ENCODE peak calls at places on chromosome 15, in five cellular contexts. A is colonic mucosa, D is breast epithelium, Q is SJSA1, R is mucosa of descending colon. Y is an unnamed sample.

GRCh38 chr15:49644364-49644794 is 23.5 kb downstream of the DTWD1 start:
- DNase-seq in D (no peak), Q (no peak), A (no peak), R (no peak), Y (no peak)

GRCh38 chr15:89391685-89392257 is 57.1 kb upstream of the POLG start:
- DNase-seq in R (no peak), Q (no peak), A (no peak), D (no peak), Y (no peak)

GRCh38 chr15:79442911-79443310 is 10.8 kb downstream of the MINAR1 start:
- DNase-seq in A (no peak), R (no peak), D (no peak), Q (no peak), Y (no peak)

GRCh38 chr15:70215951-70216350 is 118.2 kb upstream of the TLE3 start:
- DNase-seq in D (no peak), Q (no peak), R (no peak), A (no peak), Y (no peak)

GRCh38 chr15:27868828-27869404 is 230.2 kb downstream of the OCA2 start:
- DNase-seq in Q (no peak), D (no peak), R (no peak), A (no peak), Y (no peak)

GRCh38 chr15:68576253-68577236 is 2.2 kb upstream of the CORO2B start:
- DNase-seq in Q (no peak), R (no peak), A (no peak), D (no peak), Y (no peak)

GRCh38 chr15:74384566-74385441 is 17.4 kb upstream of the CYP11A1 start:
- DNase-seq in Q (no peak), A (no peak), D (peak; percentile 58), R (peak; percentile 38), Y (no peak)

GRCh38 chr15:66027268-66027806 is 158.0 kb downstream of the RAB11A start:
- DNase-seq in A (peak; percentile 29), D (no peak), Q (no peak), R (peak; percentile 61), Y (no peak)

GRCh38 chr15:58724471-58724870 is 25.0 kb downstream of the ADAM10 start:
- DNase-seq in R (no peak), D (no peak), Q (peak; percentile 37), A (no peak), Y (no peak)

GRCh38 chr15:59104602-59104911 is 389 bp upstream of the CCNB2 start:
- DNase-seq in D (no peak), R (no peak), Q (no peak), A (no peak), Y (no peak)

GRCh38 chr15:68503791-68504720 is 72.1 kb upstream of the ITGA11 start:
- DNase-seq in R (no peak), A (peak; percentile 13), D (no peak), Q (no peak), Y (no peak)

GRCh38 chr15:88071141-88071540 is 185.4 kb downstream of the NTRK3 start:
- DNase-seq in D (no peak), Q (no peak), A (no peak), R (no peak), Y (no peak)

GRCh38 chr15:80693682-80694623 is 1.2 kb upstream of the ABHD17C start:
- DNase-seq in A (no peak), Q (peak; percentile 34), R (no peak), D (no peak), Y (no peak)

GRCh38 chr15:96328101-96328958 is 2.2 kb upstream of the NR2F2 start:
- DNase-seq in D (no peak), R (no peak), Q (peak; percentile 68), A (no peak), Y (no peak)

GRCh38 chr15:28983432-28984311 is 97.9 kb downstream of the APBA2 start:
- DNase-seq in Q (no peak), D (peak; percentile 11), R (no peak), A (no peak), Y (no peak)

GRCh38 chr15:68560501-68561113 is 18.2 kb upstream of the CORO2B start:
- DNase-seq in R (no peak), A (no peak), Q (no peak), D (no peak), Y (peak; percentile 26)

GRCh38 chr15:74748322-74748946 is at the start of gene CYP1A2:
- DNase-seq in A (no peak), Q (no peak), R (no peak), D (no peak), Y (no peak)

GRCh38 chr15:99955181-99955525 is 221.9 kb upstream of the LYSMD4 start:
- DNase-seq in R (no peak), Q (no peak), D (peak; percentile 7), A (no peak), Y (no peak)

GRCh38 chr15:70089692-70089971 is 8.1 kb downstream of the TLE3 start:
- DNase-seq in Q (no peak), D (no peak), A (no peak), R (no peak), Y (no peak)

GRCh38 chr15:35936284-35936683 is 390.3 kb upstream of the DPH6 start:
- DNase-seq in R (no peak), A (no peak), Q (no peak), D (no peak), Y (no peak)

GRCh38 chr15:44801368-44801767 is 65.0 kb downstream of the TRIM69 start:
- DNase-seq in Q (no peak), R (no peak), D (no peak), A (no peak), Y (no peak)

GRCh38 chr15:101008158-101009139 is 89.3 kb downstream of the LRRK1 start:
- DNase-seq in R (peak; percentile 94), Q (no peak), A (peak; percentile 91), D (peak; percentile 75), Y (peak; percentile 71)

GRCh38 chr15:22808761-22809280 is 22.4 kb downstream of the NIPA1 start:
- DNase-seq in A (no peak), Q (no peak), D (no peak), R (no peak), Y (no peak)

GRCh38 chr15:91865486-91865885 is 12.0 kb downstream of the SLCO3A1 start:
- DNase-seq in Q (no peak), D (no peak), R (no peak), A (no peak), Y (no peak)

GRCh38 chr15:40150163-40150925 is 10.5 kb upstream of the BUB1B start:
- DNase-seq in R (no peak), D (peak; percentile 35), A (no peak), Q (peak; percentile 72), Y (no peak)

DNA sequence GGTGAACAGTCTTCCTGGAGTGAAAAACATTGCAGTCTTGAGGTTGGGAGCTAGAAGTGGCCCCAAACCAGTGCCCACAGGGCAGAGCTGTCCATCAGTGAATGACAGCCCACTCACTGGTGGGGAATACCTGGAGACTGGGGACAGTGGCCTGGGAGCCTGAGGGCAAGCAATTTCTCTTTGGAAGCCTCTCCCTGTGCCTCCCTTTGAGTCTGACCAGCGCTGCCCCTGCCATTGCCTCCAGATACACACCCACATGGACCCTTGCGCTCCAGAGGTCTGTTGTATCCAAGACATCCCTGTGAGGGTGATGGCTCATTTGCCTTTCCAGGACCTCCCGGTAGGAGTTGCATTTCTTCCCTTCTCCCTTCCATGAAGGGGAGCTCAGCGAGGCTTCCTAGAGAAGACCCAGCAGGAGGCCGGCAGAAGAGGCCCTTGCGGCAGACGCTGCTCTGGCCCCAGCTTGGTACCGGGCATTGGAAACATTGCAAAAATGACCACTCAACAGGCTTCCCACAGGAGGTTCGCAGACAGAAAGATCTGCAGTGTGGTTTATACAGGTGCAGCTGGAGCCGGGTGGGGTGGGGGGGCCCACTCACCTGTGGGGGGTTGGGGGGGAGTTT is 38.5 kb downstream of the KLF13 start:
- DNase-seq in R (no peak), Q (no peak), D (no peak), A (no peak), Y (no peak)
- H3K4me3 ChIP-seq in R (no peak overlapping the region), Q (no peak overlapping the region), D (no peak overlapping the region), A (peak overlapping the region; percentile 12), Y (no peak overlapping the region)

DNA sequence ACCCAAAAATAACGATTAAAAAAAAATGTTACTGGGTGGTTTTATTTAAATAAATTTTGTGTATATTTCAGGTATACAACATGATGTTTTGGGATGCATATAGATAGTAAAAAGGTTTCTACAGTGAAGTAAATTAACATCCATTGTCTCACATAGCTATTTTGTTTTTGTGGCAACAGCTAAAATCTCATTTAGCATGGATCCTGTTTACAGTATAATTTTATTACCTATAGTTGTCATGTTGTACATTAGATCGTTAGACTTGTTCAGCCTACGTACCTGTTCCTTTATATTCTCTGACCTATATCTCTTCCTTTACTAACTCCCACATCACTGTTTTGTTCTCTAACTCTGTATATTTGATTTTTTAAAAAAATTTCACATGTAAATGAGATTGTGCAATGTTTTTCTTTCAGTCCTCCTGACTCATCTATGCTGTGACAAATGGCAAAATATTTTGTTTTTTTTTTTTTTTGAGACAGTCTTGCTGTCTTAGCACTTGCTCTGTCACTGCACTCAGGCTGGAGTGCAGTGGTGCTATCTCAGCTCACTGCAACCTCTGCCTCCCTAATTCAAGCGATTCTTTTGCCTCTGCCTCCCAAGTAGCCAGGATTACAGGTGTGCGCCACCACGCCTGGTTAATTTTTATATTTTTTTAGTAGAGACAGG is 45.6 kb downstream of the OIP5 start:
- DNase-seq in Q (no peak), D (no peak), R (no peak), A (no peak), Y (no peak)
- H3K4me3 ChIP-seq in Q (no peak overlapping the region), D (no peak overlapping the region), R (no peak overlapping the region), A (no peak overlapping the region), Y (no peak overlapping the region)

DNA sequence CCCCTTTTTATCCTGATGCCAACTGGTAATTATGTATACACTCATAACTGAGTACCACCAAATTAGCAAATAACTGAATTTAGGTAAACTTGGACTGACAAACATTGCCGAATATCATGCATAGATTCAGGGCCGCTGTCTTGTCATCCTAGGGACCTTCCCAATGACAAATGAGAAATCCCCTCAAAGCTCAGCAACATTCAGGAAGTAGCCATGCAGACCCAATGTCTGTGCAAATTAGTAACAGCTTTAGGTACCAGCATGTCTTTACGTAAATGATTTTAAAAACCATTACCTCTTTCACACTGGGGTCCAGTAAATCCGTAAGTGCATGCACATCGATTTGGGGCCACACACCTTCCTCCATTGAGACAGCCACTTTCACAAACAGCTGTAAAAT is 49.5 kb downstream of the FBN1 start:
- DNase-seq in Q (no peak), D (no peak), A (no peak), R (no peak), Y (no peak)
- H3K4me3 ChIP-seq in Q (no peak overlapping the region), D (no peak overlapping the region), A (no peak overlapping the region), R (no peak overlapping the region), Y (no peak overlapping the region)

GRCh38 chr15:47719730-47720129 is 2.4 kb downstream of the SEMA6D start:
- DNase-seq in D (no peak), A (no peak), R (no peak), Q (no peak), Y (no peak)

GRCh38 chr15:47717036-47717611 is at the start of gene SEMA6D:
- DNase-seq in D (peak; percentile 61), A (peak; percentile 79), R (peak; percentile 85), Q (peak; percentile 70), Y (peak; percentile 51)

GRCh38 chr15:47715856-47716445 is 1.4 kb upstream of the SEMA6D start:
- DNase-seq in D (no peak), Q (no peak), A (peak; percentile 28), R (no peak), Y (no peak)

GRCh38 chr15:47718474-47719440 is 1.5 kb downstream of the SEMA6D start:
- DNase-seq in D (no peak), A (peak; percentile 61), R (peak; percentile 58), Q (peak; percentile 37), Y (no peak)

DNA sequence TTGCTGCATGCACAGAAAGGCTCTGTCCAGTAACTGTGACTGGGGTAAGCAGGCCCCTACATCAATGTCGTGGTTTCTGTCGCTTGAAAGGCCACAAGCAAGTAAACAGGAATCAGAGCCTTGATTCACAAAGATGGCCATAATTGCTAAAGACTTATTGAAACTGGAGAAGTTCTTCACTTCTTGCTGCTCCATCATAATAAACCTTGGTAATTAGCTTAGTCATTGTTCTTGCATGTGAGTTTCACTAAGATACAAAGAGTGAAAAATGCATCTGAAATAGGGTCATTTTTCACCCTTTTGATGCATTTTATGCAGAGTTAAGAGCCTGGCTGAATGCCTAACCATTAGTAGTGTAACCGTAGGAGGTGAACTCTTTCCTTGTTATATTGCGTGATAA is 3.2 kb downstream of the SEMA6D start:
- DNase-seq in R (no peak), A (no peak), Q (no peak), D (no peak), Y (no peak)
- H3K4me3 ChIP-seq in R (no peak overlapping the region), A (no peak overlapping the region), Q (no peak overlapping the region), D (no peak overlapping the region), Y (no peak overlapping the region)

Y was measured in Caco-2.